ENCODE peak calls at places on chromosomes 6 and 20, in ten cellular contexts. One of them, this sample, is unnamed.

GRCh38 chr6:84003140-84003539 is 30.4 kb upstream of the MRAP2 start:
- DNase-seq in body of pancreas: no peak
- DNase-seq in mucosa of gallbladder: no peak
- DNase-seq in naive thymus-derived CD4-positive, alpha-beta T cell: no peak
- DNase-seq in NB4: no peak
- DNase-seq in GM23248: no peak
- DNase-seq in NCI-H748 treated with DMSO at 0.1 percent for 48 hours: no peak
- DNase-seq in choroid plexus epithelial cell: no peak
- DNase-seq in kidney tubule cell: no peak
- DNase-seq in amniotic epithelial cell: no peak
- DNase-seq in this sample: no peak

GRCh38 chr20:45782890-45783289 is 8.8 kb downstream of the WFDC3 start:
- DNase-seq in choroid plexus epithelial cell: no peak
- DNase-seq in amniotic epithelial cell: peak; percentile 41
- DNase-seq in NCI-H748 treated with DMSO at 0.1 percent for 48 hours: no peak
- DNase-seq in naive thymus-derived CD4-positive, alpha-beta T cell: no peak
- DNase-seq in body of pancreas: no peak
- DNase-seq in kidney tubule cell: peak; percentile 85
- DNase-seq in NB4: no peak
- DNase-seq in mucosa of gallbladder: no peak
- DNase-seq in GM23248: peak; percentile 22
- DNase-seq in this sample: no peak

GRCh38 chr6:34877869-34878485 is 9.9 kb downstream of the TAF11 start:
- DNase-seq in choroid plexus epithelial cell: no peak
- DNase-seq in naive thymus-derived CD4-positive, alpha-beta T cell: no peak
- DNase-seq in amniotic epithelial cell: no peak
- DNase-seq in NB4: no peak
- DNase-seq in mucosa of gallbladder: no peak
- DNase-seq in NCI-H748 treated with DMSO at 0.1 percent for 48 hours: no peak
- DNase-seq in kidney tubule cell: no peak
- DNase-seq in body of pancreas: no peak
- DNase-seq in GM23248: no peak
- DNase-seq in this sample: no peak

GRCh38 chr6:75563032-75563431 is 38.6 kb upstream of the SENP6 start:
- DNase-seq in GM23248: peak; percentile 47
- DNase-seq in kidney tubule cell: peak; percentile 60
- DNase-seq in naive thymus-derived CD4-positive, alpha-beta T cell: no peak
- DNase-seq in amniotic epithelial cell: peak; percentile 65
- DNase-seq in body of pancreas: no peak
- DNase-seq in NCI-H748 treated with DMSO at 0.1 percent for 48 hours: no peak
- DNase-seq in choroid plexus epithelial cell: peak; percentile 66
- DNase-seq in NB4: peak; percentile 52
- DNase-seq in mucosa of gallbladder: no peak
- DNase-seq in this sample: peak; percentile 25

GRCh38 chr20:51221791-51222408 is 199.0 kb upstream of the KCNG1 start:
- DNase-seq in choroid plexus epithelial cell: peak; percentile 88
- DNase-seq in mucosa of gallbladder: no peak
- DNase-seq in naive thymus-derived CD4-positive, alpha-beta T cell: no peak
- DNase-seq in body of pancreas: no peak
- DNase-seq in NB4: peak; percentile 19
- DNase-seq in NCI-H748 treated with DMSO at 0.1 percent for 48 hours: no peak
- DNase-seq in amniotic epithelial cell: peak; percentile 10
- DNase-seq in kidney tubule cell: peak; percentile 37
- DNase-seq in GM23248: peak; percentile 74
- DNase-seq in this sample: peak; percentile 83

GRCh38 chr6:112416885-112417284 is 69.8 kb downstream of the RFPL4B start:
- DNase-seq in amniotic epithelial cell: no peak
- DNase-seq in body of pancreas: no peak
- DNase-seq in choroid plexus epithelial cell: peak; percentile 4
- DNase-seq in kidney tubule cell: no peak
- DNase-seq in mucosa of gallbladder: no peak
- DNase-seq in GM23248: peak; percentile 77
- DNase-seq in NCI-H748 treated with DMSO at 0.1 percent for 48 hours: no peak
- DNase-seq in naive thymus-derived CD4-positive, alpha-beta T cell: no peak
- DNase-seq in NB4: no peak
- DNase-seq in this sample: peak; percentile 10

GRCh38 chr20:46607849-46608497 is 43.3 kb downstream of the SLC13A3 start:
- DNase-seq in NCI-H748 treated with DMSO at 0.1 percent for 48 hours: no peak
- DNase-seq in amniotic epithelial cell: no peak
- DNase-seq in naive thymus-derived CD4-positive, alpha-beta T cell: no peak
- DNase-seq in body of pancreas: no peak
- DNase-seq in mucosa of gallbladder: no peak
- DNase-seq in choroid plexus epithelial cell: no peak
- DNase-seq in NB4: no peak
- DNase-seq in GM23248: no peak
- DNase-seq in kidney tubule cell: no peak
- DNase-seq in this sample: no peak

GRCh38 chr20:25280574-25281535 is 33.0 kb downstream of the PYGB start:
- DNase-seq in amniotic epithelial cell: no peak
- DNase-seq in body of pancreas: no peak
- DNase-seq in mucosa of gallbladder: no peak
- DNase-seq in kidney tubule cell: no peak
- DNase-seq in NB4: no peak
- DNase-seq in choroid plexus epithelial cell: no peak
- DNase-seq in NCI-H748 treated with DMSO at 0.1 percent for 48 hours: no peak
- DNase-seq in GM23248: no peak
- DNase-seq in naive thymus-derived CD4-positive, alpha-beta T cell: no peak
- DNase-seq in this sample: no peak

GRCh38 chr6:134233180-134233579 is 84.7 kb downstream of the SGK1 start:
- DNase-seq in NCI-H748 treated with DMSO at 0.1 percent for 48 hours: no peak
- DNase-seq in naive thymus-derived CD4-positive, alpha-beta T cell: no peak
- DNase-seq in amniotic epithelial cell: no peak
- DNase-seq in mucosa of gallbladder: no peak
- DNase-seq in choroid plexus epithelial cell: no peak
- DNase-seq in GM23248: no peak
- DNase-seq in body of pancreas: no peak
- DNase-seq in kidney tubule cell: no peak
- DNase-seq in NB4: peak; percentile 13
- DNase-seq in this sample: no peak

GRCh38 chr6:150775400-150775799 is 90.1 kb upstream of the MTHFD1L start:
- DNase-seq in amniotic epithelial cell: no peak
- DNase-seq in GM23248: no peak
- DNase-seq in kidney tubule cell: peak; percentile 28
- DNase-seq in mucosa of gallbladder: no peak
- DNase-seq in naive thymus-derived CD4-positive, alpha-beta T cell: no peak
- DNase-seq in NB4: no peak
- DNase-seq in choroid plexus epithelial cell: no peak
- DNase-seq in body of pancreas: no peak
- DNase-seq in NCI-H748 treated with DMSO at 0.1 percent for 48 hours: no peak
- DNase-seq in this sample: no peak

GRCh38 chr20:539848-540247 is 3.7 kb downstream of the CSNK2A1 start:
- DNase-seq in NCI-H748 treated with DMSO at 0.1 percent for 48 hours: no peak
- DNase-seq in GM23248: peak; percentile 87
- DNase-seq in choroid plexus epithelial cell: peak; percentile 72
- DNase-seq in mucosa of gallbladder: no peak
- DNase-seq in naive thymus-derived CD4-positive, alpha-beta T cell: no peak
- DNase-seq in NB4: no peak
- DNase-seq in body of pancreas: peak; percentile 22
- DNase-seq in kidney tubule cell: peak; percentile 44
- DNase-seq in amniotic epithelial cell: peak; percentile 85
- DNase-seq in this sample: peak; percentile 58

GRCh38 chr6:4466769-4467480 is 309.3 kb upstream of the CDYL start:
- DNase-seq in amniotic epithelial cell: no peak
- DNase-seq in mucosa of gallbladder: no peak
- DNase-seq in body of pancreas: no peak
- DNase-seq in naive thymus-derived CD4-positive, alpha-beta T cell: no peak
- DNase-seq in kidney tubule cell: peak; percentile 19
- DNase-seq in NCI-H748 treated with DMSO at 0.1 percent for 48 hours: no peak
- DNase-seq in GM23248: no peak
- DNase-seq in NB4: peak; percentile 18
- DNase-seq in choroid plexus epithelial cell: peak; percentile 27
- DNase-seq in this sample: peak; percentile 18

GRCh38 chr6:136036601-136037000 is 185.1 kb downstream of the PDE7B start:
- DNase-seq in NCI-H748 treated with DMSO at 0.1 percent for 48 hours: no peak
- DNase-seq in mucosa of gallbladder: no peak
- DNase-seq in NB4: no peak
- DNase-seq in body of pancreas: no peak
- DNase-seq in naive thymus-derived CD4-positive, alpha-beta T cell: no peak
- DNase-seq in choroid plexus epithelial cell: peak; percentile 51
- DNase-seq in GM23248: no peak
- DNase-seq in amniotic epithelial cell: peak; percentile 37
- DNase-seq in kidney tubule cell: no peak
- DNase-seq in this sample: no peak

GRCh38 chr6:148146717-148147116 is 195.9 kb upstream of the SASH1 start:
- DNase-seq in NB4: no peak
- DNase-seq in choroid plexus epithelial cell: peak; percentile 12
- DNase-seq in mucosa of gallbladder: no peak
- DNase-seq in body of pancreas: no peak
- DNase-seq in amniotic epithelial cell: no peak
- DNase-seq in naive thymus-derived CD4-positive, alpha-beta T cell: no peak
- DNase-seq in NCI-H748 treated with DMSO at 0.1 percent for 48 hours: no peak
- DNase-seq in GM23248: peak; percentile 1
- DNase-seq in kidney tubule cell: peak; percentile 88
- DNase-seq in this sample: peak; percentile 76

GRCh38 chr6:80338201-80338836 is 231.8 kb downstream of the BCKDHB start:
- DNase-seq in NB4: peak; percentile 70
- DNase-seq in choroid plexus epithelial cell: peak; percentile 63
- DNase-seq in NCI-H748 treated with DMSO at 0.1 percent for 48 hours: peak; percentile 67
- DNase-seq in body of pancreas: peak; percentile 70
- DNase-seq in mucosa of gallbladder: peak; percentile 40
- DNase-seq in GM23248: no peak
- DNase-seq in amniotic epithelial cell: peak; percentile 54
- DNase-seq in naive thymus-derived CD4-positive, alpha-beta T cell: peak; percentile 16
- DNase-seq in kidney tubule cell: peak; percentile 48
- DNase-seq in this sample: peak; percentile 63

GRCh38 chr6:138109042-138109997 is 2.1 kb upstream of the PERP start:
- DNase-seq in mucosa of gallbladder: peak; percentile 84
- DNase-seq in NB4: peak; percentile 80
- DNase-seq in amniotic epithelial cell: peak; percentile 70
- DNase-seq in NCI-H748 treated with DMSO at 0.1 percent for 48 hours: peak; percentile 88
- DNase-seq in kidney tubule cell: peak; percentile 72
- DNase-seq in naive thymus-derived CD4-positive, alpha-beta T cell: peak; percentile 50
- DNase-seq in body of pancreas: peak; percentile 78
- DNase-seq in GM23248: peak; percentile 65
- DNase-seq in choroid plexus epithelial cell: peak; percentile 87
- DNase-seq in this sample: peak; percentile 78

This sample was measured in MCF 10A.